ENCODE peak calls at places on chromosomes 7 and 10, in eight cellular contexts. One of them, this sample, is unnamed.

GRCh38 chr7:123199869-123200268 is at the start of gene SLC13A1:
- DNase-seq in endothelial cell of umbilical vein: no peak
- DNase-seq in breast epithelium: no peak
- DNase-seq in ELF-1: no peak
- DNase-seq in mesendoderm: no peak
- DNase-seq in neural crest cell: no peak
- DNase-seq in pancreas: no peak
- DNase-seq in Calu3: no peak
- DNase-seq in this sample: no peak

GRCh38 chr7:31069880-31070555 is 17.9 kb downstream of the ADCYAP1R1 start:
- DNase-seq in endothelial cell of umbilical vein: no peak
- DNase-seq in breast epithelium: no peak
- DNase-seq in ELF-1: no peak
- DNase-seq in mesendoderm: no peak
- DNase-seq in neural crest cell: no peak
- DNase-seq in pancreas: no peak
- DNase-seq in Calu3: no peak
- DNase-seq in this sample: no peak

GRCh38 chr10:99292159-99292558 is 37.0 kb upstream of the CNNM1 start:
- DNase-seq in endothelial cell of umbilical vein: no peak
- DNase-seq in breast epithelium: no peak
- DNase-seq in ELF-1: no peak
- DNase-seq in mesendoderm: no peak
- DNase-seq in neural crest cell: no peak
- DNase-seq in pancreas: no peak
- DNase-seq in Calu3: no peak
- DNase-seq in this sample: no peak

GRCh38 chr10:42618424-42618823 is 19.9 kb downstream of the ZNF33B start:
- DNase-seq in endothelial cell of umbilical vein: no peak
- DNase-seq in breast epithelium: no peak
- DNase-seq in ELF-1: no peak
- DNase-seq in mesendoderm: no peak
- DNase-seq in neural crest cell: no peak
- DNase-seq in pancreas: no peak
- DNase-seq in Calu3: no peak
- DNase-seq in this sample: no peak

GRCh38 chr7:26612742-26613141 is 251.6 kb downstream of the SKAP2 start:
- DNase-seq in endothelial cell of umbilical vein: no peak
- DNase-seq in breast epithelium: no peak
- DNase-seq in ELF-1: no peak
- DNase-seq in mesendoderm: no peak
- DNase-seq in neural crest cell: no peak
- DNase-seq in pancreas: no peak
- DNase-seq in Calu3: no peak
- DNase-seq in this sample: no peak

GRCh38 chr10:14904316-14904732 is 25.7 kb downstream of the SUV39H2 start:
- DNase-seq in endothelial cell of umbilical vein: peak
- DNase-seq in breast epithelium: no peak
- DNase-seq in ELF-1: peak
- DNase-seq in mesendoderm: peak
- DNase-seq in neural crest cell: no peak
- DNase-seq in pancreas: no peak
- DNase-seq in Calu3: peak
- DNase-seq in this sample: no peak

GRCh38 chr7:83415840-83416239 is 233.1 kb downstream of the SEMA3E start:
- DNase-seq in endothelial cell of umbilical vein: no peak
- DNase-seq in breast epithelium: no peak
- DNase-seq in ELF-1: no peak
- DNase-seq in mesendoderm: peak
- DNase-seq in neural crest cell: no peak
- DNase-seq in pancreas: no peak
- DNase-seq in Calu3: no peak
- DNase-seq in this sample: no peak

GRCh38 chr7:2980406-2981102 is 63.1 kb downstream of the CARD11 start:
- DNase-seq in endothelial cell of umbilical vein: no peak
- DNase-seq in breast epithelium: no peak
- DNase-seq in ELF-1: no peak
- DNase-seq in mesendoderm: no peak
- DNase-seq in neural crest cell: no peak
- DNase-seq in pancreas: no peak
- DNase-seq in Calu3: no peak
- DNase-seq in this sample: no peak

GRCh38 chr7:1931248-1931950 is 261.3 kb downstream of the ELFN1 start:
- DNase-seq in endothelial cell of umbilical vein: peak
- DNase-seq in breast epithelium: no peak
- DNase-seq in ELF-1: no peak
- DNase-seq in mesendoderm: no peak
- DNase-seq in neural crest cell: no peak
- DNase-seq in pancreas: no peak
- DNase-seq in Calu3: no peak
- DNase-seq in this sample: no peak